ENCODE peak calls at places on chromosomes 16 and 17, in four cellular contexts. G is fibroblast of mammary gland, K is type B pancreatic cell, P is astrocyte. H is an unnamed sample.

GRCh38 chr17:31842416-31843381 is 16.3 kb downstream of the COPRS start:
- DNase-seq in G (peak), K (peak), P (peak), H (peak)

GRCh38 chr17:67109111-67109510 is 64.8 kb downstream of the CACNG1 start:
- DNase-seq in K (no peak), P (no peak), G (no peak), H (no peak)

GRCh38 chr17:28279411-28279810 is 39.6 kb upstream of the TMEM97 start:
- DNase-seq in G (peak), K (no peak), P (peak), H (peak)

GRCh38 chr17:55660171-55660886 is 62.3 kb downstream of the TMEM100 start:
- DNase-seq in P (peak), G (peak), K (no peak), H (no peak)

GRCh38 chr17:79461041-79461440 is 149.8 kb downstream of the RBFOX3 start:
- DNase-seq in K (no peak), G (peak), P (peak), H (peak)

GRCh38 chr16:16150117-16150877 is 73.0 kb downstream of the ABCC6 start:
- DNase-seq in K (no peak), P (peak), G (peak), H (no peak)

GRCh38 chr17:73795730-73796129 is 151.5 kb upstream of the SDK2 start:
- DNase-seq in G (no peak), K (no peak), P (no peak), H (no peak)

GRCh38 chr17:70137451-70138230 is 31.7 kb upstream of the KCNJ2 start:
- DNase-seq in K (no peak), P (peak), G (peak), H (peak)

GRCh38 chr17:71085238-71086033 is 916.1 kb downstream of the KCNJ2 start:
- DNase-seq in G (peak), P (no peak), K (no peak), H (no peak)

GRCh38 chr16:20851601-20852000 is 45.3 kb downstream of the REXO5 start:
- DNase-seq in K (no peak), G (peak), P (peak), H (peak)

GRCh38 chr17:8629371-8630226 is 926 bp downstream of the MYH10 start:
- DNase-seq in G (peak), K (no peak), P (no peak), H (no peak)

GRCh38 chr16:86961133-86961720 is 356.0 kb downstream of the C16orf95 start:
- DNase-seq in P (peak), K (no peak), G (peak), H (no peak)

GRCh38 chr17:29608986-29609385 is 13.7 kb downstream of the CORO6 start:
- DNase-seq in K (no peak), G (no peak), P (no peak), H (no peak)

GRCh38 chr17:57044976-57045867 is 39.8 kb upstream of the AKAP1 start:
- DNase-seq in K (no peak), G (no peak), P (no peak), H (no peak)

GRCh38 chr16:89039756-89040155 is 53.9 kb upstream of the ACSF3 start:
- DNase-seq in G (no peak), P (no peak), K (no peak), H (no peak)

GRCh38 chr17:15354256-15354655 is 12.9 kb upstream of the TEKT3 start:
- DNase-seq in P (no peak), G (no peak), K (no peak), H (no peak)

GRCh38 chr16:86079185-86079885 is 180.4 kb downstream of the IRF8 start:
- DNase-seq in K (no peak), P (no peak), G (no peak), H (no peak)

GRCh38 chr17:21113106-21113690 is 13.6 kb upstream of the DHRS7B start:
- DNase-seq in P (no peak), K (no peak), G (no peak), H (no peak)

GRCh38 chr16:21302454-21302853 is 24.4 kb upstream of the CRYM start:
- DNase-seq in P (no peak), G (peak), K (no peak), H (no peak)

GRCh38 chr17:73067075-73067474 is 25.4 kb downstream of the SLC39A11 start:
- DNase-seq in G (no peak), K (no peak), P (peak), H (no peak)

GRCh38 chr16:3017806-3018506 is at the start of gene CLDN6:
- DNase-seq in P (no peak), G (no peak), K (peak), H (no peak)
- TF ChIP-seq CTCF in P (peak), G (peak), K (peak), H (peak)

DNA sequence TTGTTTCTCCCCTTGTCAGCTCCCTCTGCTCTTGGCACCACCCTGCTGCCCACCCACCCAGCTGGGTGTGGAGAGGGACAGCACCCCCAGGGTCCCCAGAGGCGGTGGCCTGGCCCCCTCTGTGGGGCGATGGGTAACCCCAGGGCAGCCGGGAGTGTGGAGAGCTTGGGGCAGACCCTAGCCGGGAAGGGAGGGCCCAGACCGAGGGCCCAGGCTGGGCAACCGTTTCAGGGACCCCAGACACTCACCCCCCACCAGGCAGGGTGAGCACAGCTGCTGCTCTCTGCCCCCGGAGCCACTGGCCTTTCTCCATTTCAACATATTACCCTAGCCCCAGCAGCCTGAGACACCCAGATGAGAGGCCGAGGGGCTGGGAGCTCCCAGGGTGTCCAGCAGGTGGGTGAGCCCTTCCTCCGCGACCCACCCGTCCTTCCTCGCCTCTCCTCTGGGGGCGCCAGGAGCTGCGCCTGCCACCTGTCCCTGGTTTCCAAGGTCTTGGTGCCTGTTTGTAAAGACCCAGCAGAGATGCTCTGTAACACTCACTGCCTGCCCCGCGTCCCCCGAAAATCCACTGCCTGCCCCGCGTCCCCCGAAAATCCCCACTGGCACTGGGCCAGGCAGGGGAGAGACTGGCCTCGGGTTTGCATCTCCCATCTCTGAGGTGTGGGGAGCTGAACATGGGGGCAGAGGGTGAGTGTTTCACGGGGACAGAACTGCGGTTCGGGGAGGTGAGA is 45.4 kb downstream of the BAHCC1 start:
- DNase-seq in K (no peak), G (no peak), P (no peak), H (no peak)
- TF ChIP-seq CTCF in K (peak), G (peak), P (peak), H (peak)

GRCh38 chr16:57628008-57628781 is at the start of gene ADGRG1:
- DNase-seq in K (no peak), P (peak), G (peak), H (peak)
- TF ChIP-seq CTCF in K (peak), P (no peak), G (peak), H (peak)

DNA sequence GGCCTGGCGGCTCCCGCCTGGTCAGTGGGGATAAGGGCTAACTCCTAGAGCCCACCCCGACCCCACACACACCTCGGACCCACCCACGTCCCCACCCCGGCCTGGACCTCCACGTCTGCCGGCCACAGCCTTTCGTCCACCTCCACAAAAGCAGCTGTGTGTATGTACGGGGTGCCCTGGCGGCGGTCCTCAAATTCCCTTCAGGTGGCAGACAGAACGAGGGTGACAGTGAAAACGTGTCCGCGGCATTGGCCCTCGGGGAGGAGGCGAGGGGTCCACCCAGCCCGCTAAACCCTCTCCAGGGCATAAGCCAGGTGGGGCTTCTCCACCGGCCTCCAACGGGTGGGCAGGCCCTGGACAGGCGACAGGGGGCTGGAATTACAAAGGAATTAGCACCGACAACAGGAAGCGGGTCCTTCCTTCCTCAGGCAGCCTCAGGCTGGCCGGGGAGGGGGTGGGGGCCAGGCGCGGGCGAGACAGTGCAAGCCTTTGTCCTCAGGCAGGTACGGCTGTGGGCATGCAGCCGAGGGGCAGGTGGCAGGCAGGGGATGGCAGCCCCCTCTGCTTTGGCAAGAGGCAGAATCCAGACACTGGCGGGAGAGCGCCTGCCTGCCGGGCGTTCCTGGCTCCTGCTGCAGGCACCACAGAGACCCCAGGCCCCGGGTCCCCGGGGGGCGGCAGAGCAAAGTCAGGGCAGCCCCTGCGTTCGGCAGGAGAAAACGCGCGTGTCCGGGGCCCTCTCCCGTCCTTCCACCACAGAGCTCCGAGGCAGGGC is 12.3 kb upstream of the PITPNA start:
- DNase-seq in P (no peak), G (no peak), K (no peak), H (no peak)
- TF ChIP-seq CTCF in P (no peak), G (no peak), K (no peak), H (peak)

DNA sequence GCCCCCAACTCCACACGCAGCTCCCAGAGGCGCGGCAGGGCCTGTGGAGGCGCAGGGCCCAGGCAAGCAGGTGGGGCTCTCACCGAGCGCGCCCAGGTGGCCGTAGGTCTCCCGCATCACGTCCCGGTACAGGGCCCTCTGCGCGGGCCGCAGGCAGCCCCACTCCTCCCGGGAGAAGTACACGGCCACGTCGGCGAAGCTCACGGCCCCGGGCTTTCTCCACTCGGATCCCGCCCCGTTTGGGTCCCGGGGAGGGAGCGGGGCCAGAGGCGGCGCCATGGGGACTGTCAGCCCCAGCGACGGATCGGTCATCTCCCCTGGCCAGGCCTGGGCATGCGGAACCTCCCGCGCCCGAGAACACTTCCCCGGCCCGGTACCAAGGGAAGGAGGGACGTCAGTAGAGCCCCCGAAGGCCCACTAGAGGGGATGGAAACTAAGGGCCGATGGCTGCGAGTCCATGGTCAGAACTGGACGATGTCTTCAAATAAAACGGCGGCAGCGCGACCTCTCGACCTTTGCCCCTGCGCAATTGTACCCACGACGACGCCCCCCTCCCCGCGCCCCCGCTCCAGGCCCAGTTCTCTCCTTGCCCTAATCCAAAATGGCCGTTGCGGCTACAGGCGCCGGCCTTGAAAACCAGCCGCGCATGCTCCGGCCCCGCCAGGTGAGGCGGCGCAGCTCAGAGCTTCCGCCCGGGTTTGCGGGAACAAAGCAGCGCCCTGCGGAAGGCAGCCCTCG is at the start of gene ZNF747:
- DNase-seq in P (peak), K (peak), G (peak), H (peak)
- TF ChIP-seq CTCF in P (no peak), K (no peak), G (no peak), H (no peak)